ENCODE peak calls at places on chromosomes 1 and 21, in four cellular contexts. P is kidney epithelial cell, V is fibroblast of mammary gland, E is left ventricle myocardium inferior. Z is an unnamed sample.

GRCh38 chr21:45555557-45556301 is 13.5 kb upstream of the SLC19A1 start:
- DNase-seq in P (no peak), V (peak), E (peak), Z (peak)

GRCh38 chr1:36883315-36883949 is 150.9 kb downstream of the GRIK3 start:
- DNase-seq in P (no peak), V (no peak), E (no peak), Z (no peak)

GRCh38 chr1:114558548-114558947 is 22.9 kb downstream of the BCAS2 start:
- DNase-seq in P (no peak), V (peak), E (no peak), Z (no peak)

GRCh38 chr1:14565076-14565475 is 33.4 kb upstream of the KAZN start:
- DNase-seq in P (no peak), V (peak), E (no peak), Z (no peak)

GRCh38 chr1:53378061-53378460 is 50.2 kb upstream of the LRP8 start:
- DNase-seq in P (no peak), V (no peak), E (no peak), Z (no peak)

GRCh38 chr1:55304306-55304705 is 89.1 kb upstream of the USP24 start:
- DNase-seq in P (no peak), V (no peak), E (peak), Z (no peak)

GRCh38 chr21:46005481-46005881 is 23.9 kb downstream of the COL6A1 start:
- DNase-seq in P (no peak), V (peak), E (peak), Z (peak)

GRCh38 chr1:115332813-115333608 is 5.0 kb downstream of the NGF start:
- DNase-seq in P (peak), V (peak), E (no peak), Z (no peak)

GRCh38 chr21:29849735-29850176 is 90.0 kb downstream of the GRIK1 start:
- DNase-seq in P (peak), V (peak), E (peak), Z (peak)

GRCh38 chr1:34371829-34372532 is 195.3 kb downstream of the C1orf94 start:
- DNase-seq in P (no peak), V (no peak), E (no peak), Z (no peak)

Z was measured in right cardiac atrium.